ENCODE peak calls at places on chromosomes 3 and 15, in four cellular contexts. One of them, this sample, is unnamed.

GRCh38 chr15:38320181-38320580 is 67.5 kb downstream of the SPRED1 start:
- DNase-seq in activated CD8-positive, alpha-beta memory T cell treated with anti-CD3 and anti-CD28 coated beads, Interleukin-2, amount 50 U/mL, for 48 hours: no peak
- DNase-seq in hypothalamus: no peak
- DNase-seq in ovary: no peak
- DNase-seq in this sample: no peak

GRCh38 chr3:8301977-8302589 is 199.5 kb upstream of the LMCD1 start:
- DNase-seq in hypothalamus: no peak
- DNase-seq in activated CD8-positive, alpha-beta memory T cell treated with anti-CD3 and anti-CD28 coated beads, Interleukin-2, amount 50 U/mL, for 48 hours: no peak
- DNase-seq in ovary: no peak
- DNase-seq in this sample: no peak

GRCh38 chr3:143718463-143718862 is 129.8 kb downstream of the SLC9A9 start:
- DNase-seq in ovary: no peak
- DNase-seq in activated CD8-positive, alpha-beta memory T cell treated with anti-CD3 and anti-CD28 coated beads, Interleukin-2, amount 50 U/mL, for 48 hours: no peak
- DNase-seq in hypothalamus: no peak
- DNase-seq in this sample: no peak

GRCh38 chr3:50605901-50606326 is 5.7 kb downstream of the CISH start:
- DNase-seq in hypothalamus: no peak
- DNase-seq in ovary: no peak
- DNase-seq in activated CD8-positive, alpha-beta memory T cell treated with anti-CD3 and anti-CD28 coated beads, Interleukin-2, amount 50 U/mL, for 48 hours: peak; percentile 79
- DNase-seq in this sample: no peak

GRCh38 chr15:42876224-42876623 is 44.4 kb downstream of the TTBK2 start:
- DNase-seq in activated CD8-positive, alpha-beta memory T cell treated with anti-CD3 and anti-CD28 coated beads, Interleukin-2, amount 50 U/mL, for 48 hours: no peak
- DNase-seq in hypothalamus: no peak
- DNase-seq in ovary: no peak
- DNase-seq in this sample: no peak

GRCh38 chr3:63168179-63168578 is 109.9 kb upstream of the SYNPR start:
- DNase-seq in ovary: no peak
- DNase-seq in hypothalamus: no peak
- DNase-seq in activated CD8-positive, alpha-beta memory T cell treated with anti-CD3 and anti-CD28 coated beads, Interleukin-2, amount 50 U/mL, for 48 hours: no peak
- DNase-seq in this sample: no peak

GRCh38 chr3:140288575-140288974 is 353.6 kb downstream of the CLSTN2 start:
- DNase-seq in hypothalamus: no peak
- DNase-seq in ovary: no peak
- DNase-seq in activated CD8-positive, alpha-beta memory T cell treated with anti-CD3 and anti-CD28 coated beads, Interleukin-2, amount 50 U/mL, for 48 hours: no peak
- DNase-seq in this sample: no peak

GRCh38 chr3:122903171-122903570 is 108.3 kb downstream of the SLC49A4 start:
- DNase-seq in ovary: no peak
- DNase-seq in activated CD8-positive, alpha-beta memory T cell treated with anti-CD3 and anti-CD28 coated beads, Interleukin-2, amount 50 U/mL, for 48 hours: no peak
- DNase-seq in hypothalamus: no peak
- DNase-seq in this sample: no peak

GRCh38 chr3:197424674-197425484 is 126.5 kb upstream of the DLG1 start:
- DNase-seq in hypothalamus: no peak
- DNase-seq in ovary: no peak
- DNase-seq in activated CD8-positive, alpha-beta memory T cell treated with anti-CD3 and anti-CD28 coated beads, Interleukin-2, amount 50 U/mL, for 48 hours: no peak
- DNase-seq in this sample: no peak

GRCh38 chr3:25962255-25962654 is 172.4 kb downstream of the OXSM start:
- DNase-seq in activated CD8-positive, alpha-beta memory T cell treated with anti-CD3 and anti-CD28 coated beads, Interleukin-2, amount 50 U/mL, for 48 hours: no peak
- DNase-seq in ovary: no peak
- DNase-seq in hypothalamus: no peak
- DNase-seq in this sample: no peak

GRCh38 chr3:131738095-131738494 is 235.3 kb upstream of the MRPL3 start:
- DNase-seq in activated CD8-positive, alpha-beta memory T cell treated with anti-CD3 and anti-CD28 coated beads, Interleukin-2, amount 50 U/mL, for 48 hours: no peak
- DNase-seq in hypothalamus: no peak
- DNase-seq in ovary: no peak
- DNase-seq in this sample: no peak

GRCh38 chr3:60009931-60010478 is 960.2 kb upstream of the CFAP20DC start:
- DNase-seq in activated CD8-positive, alpha-beta memory T cell treated with anti-CD3 and anti-CD28 coated beads, Interleukin-2, amount 50 U/mL, for 48 hours: no peak
- DNase-seq in hypothalamus: no peak
- DNase-seq in ovary: no peak
- DNase-seq in this sample: no peak

GRCh38 chr15:65730560-65731172 is 61.4 kb downstream of the DENND4A start:
- DNase-seq in ovary: no peak
- DNase-seq in hypothalamus: no peak
- DNase-seq in activated CD8-positive, alpha-beta memory T cell treated with anti-CD3 and anti-CD28 coated beads, Interleukin-2, amount 50 U/mL, for 48 hours: no peak
- DNase-seq in this sample: no peak

GRCh38 chr3:13378155-13378554 is 42.0 kb downstream of the NUP210 start:
- DNase-seq in activated CD8-positive, alpha-beta memory T cell treated with anti-CD3 and anti-CD28 coated beads, Interleukin-2, amount 50 U/mL, for 48 hours: no peak
- DNase-seq in ovary: no peak
- DNase-seq in hypothalamus: no peak
- DNase-seq in this sample: no peak

GRCh38 chr3:182671942-182672341 is 121.4 kb upstream of the ATP11B start:
- DNase-seq in hypothalamus: peak; percentile 3
- DNase-seq in ovary: no peak
- DNase-seq in activated CD8-positive, alpha-beta memory T cell treated with anti-CD3 and anti-CD28 coated beads, Interleukin-2, amount 50 U/mL, for 48 hours: no peak
- DNase-seq in this sample: no peak

GRCh38 chr3:61627768-61628185 is 66.4 kb downstream of the PTPRG start:
- DNase-seq in ovary: no peak
- DNase-seq in hypothalamus: no peak
- DNase-seq in activated CD8-positive, alpha-beta memory T cell treated with anti-CD3 and anti-CD28 coated beads, Interleukin-2, amount 50 U/mL, for 48 hours: no peak
- DNase-seq in this sample: no peak

GRCh38 chr3:124834723-124835718 is 52.1 kb downstream of the ITGB5 start:
- DNase-seq in ovary: peak; percentile 65
- DNase-seq in activated CD8-positive, alpha-beta memory T cell treated with anti-CD3 and anti-CD28 coated beads, Interleukin-2, amount 50 U/mL, for 48 hours: peak; percentile 64
- DNase-seq in hypothalamus: no peak
- DNase-seq in this sample: no peak

GRCh38 chr3:50238549-50239026 is 2.6 kb downstream of the GNAI2 start:
- DNase-seq in activated CD8-positive, alpha-beta memory T cell treated with anti-CD3 and anti-CD28 coated beads, Interleukin-2, amount 50 U/mL, for 48 hours: no peak
- DNase-seq in ovary: no peak
- DNase-seq in hypothalamus: peak; percentile 34
- DNase-seq in this sample: no peak

GRCh38 chr3:101995371-101996046 is 146.2 kb downstream of the NFKBIZ start:
- DNase-seq in hypothalamus: no peak
- DNase-seq in activated CD8-positive, alpha-beta memory T cell treated with anti-CD3 and anti-CD28 coated beads, Interleukin-2, amount 50 U/mL, for 48 hours: no peak
- DNase-seq in ovary: no peak
- DNase-seq in this sample: no peak

GRCh38 chr15:71804226-71804625 is 6.1 kb upstream of the NR2E3 start:
- DNase-seq in hypothalamus: no peak
- DNase-seq in ovary: no peak
- DNase-seq in activated CD8-positive, alpha-beta memory T cell treated with anti-CD3 and anti-CD28 coated beads, Interleukin-2, amount 50 U/mL, for 48 hours: no peak
- DNase-seq in this sample: no peak

GRCh38 chr15:68511073-68511991 is 67.5 kb upstream of the CORO2B start:
- DNase-seq in activated CD8-positive, alpha-beta memory T cell treated with anti-CD3 and anti-CD28 coated beads, Interleukin-2, amount 50 U/mL, for 48 hours: no peak
- DNase-seq in ovary: peak; percentile 47
- DNase-seq in hypothalamus: no peak
- DNase-seq in this sample: peak; percentile 87

GRCh38 chr3:175057406-175057805 is 198.3 kb downstream of the NAALADL2 start:
- DNase-seq in hypothalamus: no peak
- DNase-seq in activated CD8-positive, alpha-beta memory T cell treated with anti-CD3 and anti-CD28 coated beads, Interleukin-2, amount 50 U/mL, for 48 hours: no peak
- DNase-seq in ovary: no peak
- DNase-seq in this sample: no peak

GRCh38 chr15:28125673-28126651 is 26.8 kb upstream of the OCA2 start:
- DNase-seq in ovary: no peak
- DNase-seq in activated CD8-positive, alpha-beta memory T cell treated with anti-CD3 and anti-CD28 coated beads, Interleukin-2, amount 50 U/mL, for 48 hours: no peak
- DNase-seq in hypothalamus: no peak
- DNase-seq in this sample: no peak